ENCODE peak calls at places on chromosomes 7 and 10, in four cellular contexts. M, I, G and Z are unnamed samples.

GRCh38 chr10:131084791-131085585 is 226.5 kb downstream of the TCERG1L start:
- DNase-seq in M (no peak), I (no peak), G (no peak), Z (no peak)

GRCh38 chr7:136308230-136308629 is 331.1 kb upstream of the MTPN start:
- DNase-seq in G (no peak), M (no peak), I (no peak), Z (no peak)

GRCh38 chr10:3623746-3624145 is 161.3 kb downstream of the KLF6 start:
- DNase-seq in I (peak), G (no peak), M (no peak), Z (no peak)

GRCh38 chr7:44805950-44806349 is 9.5 kb downstream of the PPIA start:
- DNase-seq in M (no peak), G (no peak), I (no peak), Z (no peak)

GRCh38 chr10:56605043-56605442 is 244.0 kb upstream of the ZWINT start:
- DNase-seq in M (no peak), G (no peak), I (no peak), Z (no peak)

GRCh38 chr10:970311-971149 is 17.7 kb upstream of the GTPBP4 start:
- DNase-seq in I (peak), G (peak), M (no peak), Z (no peak)

GRCh38 chr7:73766556-73767229 is 3.4 kb downstream of the CLDN3 start:
- DNase-seq in M (no peak), G (no peak), I (no peak), Z (no peak)

GRCh38 chr7:3673524-3673923 is 372.5 kb downstream of the SDK1 start:
- DNase-seq in M (no peak), I (peak), G (peak), Z (no peak)

GRCh38 chr10:43233601-43234430 is 33.0 kb downstream of the RASGEF1A start:
- DNase-seq in M (no peak), I (no peak), G (no peak), Z (no peak)

DNA sequence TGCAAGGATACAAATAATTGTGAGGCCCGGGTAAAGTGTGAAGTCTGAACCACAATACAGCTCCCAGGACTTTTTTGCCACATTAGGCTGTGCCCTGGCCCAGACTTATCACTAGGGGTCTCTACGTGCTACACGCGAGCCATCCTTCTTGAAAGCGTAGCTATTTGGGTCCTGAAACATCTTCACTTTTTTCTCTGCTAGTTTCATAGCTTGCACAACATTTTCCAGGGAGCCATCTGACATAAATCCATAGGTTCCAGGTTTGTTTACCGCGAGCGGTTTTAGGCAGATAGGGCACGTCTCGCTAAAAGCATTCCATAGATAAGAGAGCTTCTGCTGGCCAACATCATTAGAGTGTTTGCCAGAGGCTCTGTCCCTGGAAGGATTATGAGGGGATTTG is 226.5 kb downstream of the RPS24 start:
- DNase-seq in M (no peak), G (no peak), I (peak), Z (no peak)
- TF ChIP-seq CTCF in M (no peak), G (no peak), I (no peak), Z (no peak)

GRCh38 chr10:46231087-46231486 is 55.7 kb upstream of the ANTXRL start:
- DNase-seq in G (no peak), M (no peak), I (no peak), Z (no peak)

GRCh38 chr10:46230615-46231014 is 56.2 kb upstream of the ANTXRL start:
- DNase-seq in I (no peak), G (no peak), M (no peak), Z (no peak)

GRCh38 chr10:46227571-46228075 is 59.2 kb upstream of the ANTXRL start:
- DNase-seq in I (no peak), G (no peak), M (no peak), Z (no peak)

GRCh38 chr10:46228076-46229071 is 58.4 kb upstream of the ANTXRL start:
- DNase-seq in G (peak), I (peak), M (peak), Z (peak)

GRCh38 chr10:46229144-46229563 is 57.6 kb upstream of the ANTXRL start:
- DNase-seq in I (peak), M (peak), G (no peak), Z (peak)
- TF ChIP-seq CTCF in I (peak), M (peak), G (no peak), Z (peak)

GRCh38 chr7:92810242-92810611 is 26.1 kb downstream of the CDK6 start:
- DNase-seq in I (no peak), G (no peak), M (peak), Z (no peak)

GRCh38 chr7:92815412-92815811 is 21.0 kb downstream of the CDK6 start:
- DNase-seq in G (no peak), M (no peak), I (no peak), Z (no peak)

GRCh38 chr7:92809397-92810241 is 26.8 kb downstream of the CDK6 start:
- DNase-seq in G (peak), M (peak), I (peak), Z (peak)

GRCh38 chr7:92811158-92811557 is 25.2 kb downstream of the CDK6 start:
- DNase-seq in G (no peak), M (no peak), I (no peak), Z (no peak)

GRCh38 chr7:92813390-92814024 is 22.9 kb downstream of the CDK6 start:
- DNase-seq in M (no peak), I (no peak), G (no peak), Z (no peak)
- TF ChIP-seq CTCF in M (no peak), I (no peak), G (no peak), Z (no peak)

GRCh38 chr7:100585511-100586265 is at the start of gene LRCH4:
- DNase-seq in M (peak), G (peak), I (peak), Z (peak)

GRCh38 chr7:100586266-100587025 is at the start of gene FBXO24:
- DNase-seq in I (peak), M (peak), G (peak), Z (peak)

GRCh38 chr7:100589341-100589935 is 3.3 kb downstream of the FBXO24 start:
- DNase-seq in M (no peak), G (no peak), I (no peak), Z (no peak)

GRCh38 chr7:100590077-100590737 is 4.1 kb downstream of the FBXO24 start:
- DNase-seq in M (no peak), I (no peak), G (no peak), Z (no peak)

GRCh38 chr7:100588438-100588837 is 2.3 kb downstream of the FBXO24 start:
- DNase-seq in M (no peak), G (no peak), I (no peak), Z (no peak)
- TF ChIP-seq CTCF in M (peak), G (peak), I (no peak), Z (peak)

GRCh38 chr10:132446661-132447445 is 49.9 kb downstream of the PWWP2B start:
- DNase-seq in M (peak), G (peak), I (peak), Z (peak)
- TF ChIP-seq CTCF in M (peak), G (peak), I (peak), Z (peak)

GRCh38 chr10:125343118-125343752 is 182.9 kb upstream of the CTBP2 start:
- DNase-seq in G (peak), M (peak), I (peak), Z (peak)
- TF ChIP-seq CTCF in G (peak), M (peak), I (peak), Z (peak)

GRCh38 chr7:128270799-128271411 is 29.8 kb downstream of the LEP start:
- DNase-seq in G (no peak), I (no peak), M (no peak), Z (no peak)
- TF ChIP-seq CTCF in G (no peak), I (no peak), M (no peak), Z (no peak)